ENCODE peak calls at places on chromosomes 4 and X, in four cellular contexts. L is Kasumi-1, V is NCI-H1694, Z is AG08395. P is an unnamed sample.

GRCh38 chr4:142846105-142846728 is at the start of gene INPP4B:
- DNase-seq in L (peak), V (peak), Z (peak), P (no peak)

GRCh38 chr4:186644316-186644638 is 79.4 kb downstream of the FAT1 start:
- DNase-seq in L (no peak), V (no peak), Z (no peak), P (no peak)

GRCh38 chrX:101191217-101191750 is 28.3 kb upstream of the DRP2 start:
- DNase-seq in L (no peak), V (no peak), Z (no peak), P (no peak)

GRCh38 chr4:101171747-101172146 is 175.6 kb downstream of the PPP3CA start:
- DNase-seq in L (no peak), V (no peak), Z (no peak), P (no peak)

GRCh38 chr4:8648816-8649630 is 56.5 kb downstream of the CPZ start:
- DNase-seq in L (no peak), V (no peak), Z (no peak), P (no peak)

GRCh38 chr4:164383187-164384181 is 370.4 kb upstream of the SMIM31 start:
- DNase-seq in L (no peak), V (no peak), Z (no peak), P (no peak)

GRCh38 chrX:106168107-106168506 is at the start of gene PWWP3B:
- DNase-seq in L (no peak), V (no peak), Z (no peak), P (no peak)

GRCh38 chrX:69107747-69108410 is 57.4 kb downstream of the PJA1 start:
- DNase-seq in L (no peak), V (no peak), Z (no peak), P (no peak)

GRCh38 chr4:113436360-113436759 is 325.2 kb downstream of the CAMK2D start:
- DNase-seq in L (peak), V (peak), Z (peak), P (peak)

GRCh38 chr4:152328595-152328994 is 207.3 kb downstream of the FBXW7 start:
- DNase-seq in L (no peak), V (no peak), Z (peak), P (peak)

GRCh38 chr4:53019485-53020382 is 157.6 kb downstream of the RASL11B start:
- DNase-seq in L (no peak), V (no peak), Z (peak), P (peak)

GRCh38 chr4:48748949-48749596 is 31.0 kb downstream of the FRYL start:
- DNase-seq in L (no peak), V (no peak), Z (no peak), P (no peak)

GRCh38 chrX:154804957-154805695 is at the start of gene MPP1:
- DNase-seq in L (peak), V (peak), Z (peak), P (no peak)

GRCh38 chr4:181488926-181489325 is 754.3 kb upstream of the TENM3 start:
- DNase-seq in L (no peak), V (no peak), Z (no peak), P (no peak)

GRCh38 chrX:107360788-107361360 is 88.6 kb upstream of the FRMPD3 start:
- DNase-seq in L (no peak), V (no peak), Z (no peak), P (no peak)